ENCODE peak calls at places on chromosomes 6 and 20, in six cellular contexts. One of them, this sample, is unnamed.

GRCh38 chr20:57612916-57613315 is 7.3 kb downstream of the ZBP1 start:
- DNase-seq in endothelial cell of umbilical vein: no peak
- DNase-seq in A549: no peak
- DNase-seq in HepG2: no peak
- DNase-seq in GM12878: no peak
- DNase-seq in K562: no peak
- DNase-seq in this sample: no peak

GRCh38 chr6:90241229-90241873 is 55.3 kb downstream of the BACH2 start:
- DNase-seq in endothelial cell of umbilical vein: peak
- DNase-seq in A549: no peak
- DNase-seq in HepG2: no peak
- DNase-seq in GM12878: no peak
- DNase-seq in K562: no peak
- DNase-seq in this sample: peak

GRCh38 chr6:5490495-5491069 is 229.3 kb downstream of the FARS2 start:
- DNase-seq in endothelial cell of umbilical vein: no peak
- DNase-seq in A549: no peak
- DNase-seq in HepG2: no peak
- DNase-seq in GM12878: no peak
- DNase-seq in K562: no peak
- DNase-seq in this sample: no peak

GRCh38 chr6:4812068-4812467 is 35.9 kb downstream of the CDYL start:
- DNase-seq in endothelial cell of umbilical vein: peak
- DNase-seq in A549: no peak
- DNase-seq in HepG2: no peak
- DNase-seq in GM12878: no peak
- DNase-seq in K562: no peak
- DNase-seq in this sample: peak

GRCh38 chr6:90835584-90836212 is 248.8 kb upstream of the MAP3K7 start:
- DNase-seq in endothelial cell of umbilical vein: no peak
- DNase-seq in A549: no peak
- DNase-seq in HepG2: no peak
- DNase-seq in GM12878: no peak
- DNase-seq in K562: no peak
- DNase-seq in this sample: no peak

GRCh38 chr6:105522626-105523322 is 119.9 kb upstream of the PREP start:
- DNase-seq in endothelial cell of umbilical vein: no peak
- DNase-seq in A549: no peak
- DNase-seq in HepG2: no peak
- DNase-seq in GM12878: no peak
- DNase-seq in K562: peak
- DNase-seq in this sample: no peak

GRCh38 chr6:136527831-136528230 is 22.4 kb downstream of the MAP7 start:
- DNase-seq in endothelial cell of umbilical vein: no peak
- DNase-seq in A549: peak
- DNase-seq in HepG2: no peak
- DNase-seq in GM12878: no peak
- DNase-seq in K562: no peak
- DNase-seq in this sample: no peak

GRCh38 chr6:151690768-151691562 is 116.5 kb upstream of the ESR1 start:
- DNase-seq in endothelial cell of umbilical vein: no peak
- DNase-seq in A549: no peak
- DNase-seq in HepG2: no peak
- DNase-seq in GM12878: peak
- DNase-seq in K562: no peak
- DNase-seq in this sample: no peak

GRCh38 chr20:32560989-32561830 is 23.9 kb downstream of the NOL4L start:
- DNase-seq in endothelial cell of umbilical vein: no peak
- DNase-seq in A549: no peak
- DNase-seq in HepG2: no peak
- DNase-seq in GM12878: no peak
- DNase-seq in K562: no peak
- DNase-seq in this sample: no peak

GRCh38 chr6:11744753-11745152 is 33.9 kb downstream of the ADTRP start:
- DNase-seq in endothelial cell of umbilical vein: peak
- DNase-seq in A549: no peak
- DNase-seq in HepG2: no peak
- DNase-seq in GM12878: no peak
- DNase-seq in K562: no peak
- DNase-seq in this sample: no peak

GRCh38 chr6:63644668-63645326 is 9.2 kb downstream of the PHF3 start:
- DNase-seq in endothelial cell of umbilical vein: peak
- DNase-seq in A549: no peak
- DNase-seq in HepG2: no peak
- DNase-seq in GM12878: no peak
- DNase-seq in K562: no peak
- DNase-seq in this sample: no peak

GRCh38 chr6:14802761-14803160 is 443.1 kb upstream of the JARID2 start:
- DNase-seq in endothelial cell of umbilical vein: no peak
- DNase-seq in A549: no peak
- DNase-seq in HepG2: no peak
- DNase-seq in GM12878: no peak
- DNase-seq in K562: no peak
- DNase-seq in this sample: no peak

GRCh38 chr20:53768329-53768728 is 174.7 kb upstream of the ZNF217 start:
- DNase-seq in endothelial cell of umbilical vein: no peak
- DNase-seq in A549: no peak
- DNase-seq in HepG2: no peak
- DNase-seq in GM12878: no peak
- DNase-seq in K562: no peak
- DNase-seq in this sample: no peak
- H3K4me3 ChIP-seq in endothelial cell of umbilical vein: no peak
- H3K4me3 ChIP-seq in A549: no peak
- H3K4me3 ChIP-seq in HepG2: no peak
- H3K4me3 ChIP-seq in GM12878: no peak
- H3K4me3 ChIP-seq in K562: no peak
- H3K4me3 ChIP-seq in this sample: no peak

GRCh38 chr6:32154514-32155161 is 697 bp downstream of the PPT2 start:
- DNase-seq in endothelial cell of umbilical vein: peak
- DNase-seq in A549: peak
- DNase-seq in HepG2: peak
- DNase-seq in GM12878: no peak
- DNase-seq in K562: peak
- DNase-seq in this sample: peak
- TF ChIP-seq MAX in endothelial cell of umbilical vein: no peak
- TF ChIP-seq MAX in A549: no peak
- TF ChIP-seq MAX in HepG2: peak
- TF ChIP-seq MAX in GM12878: no peak
- TF ChIP-seq MAX in K562: peak
- TF ChIP-seq MAX in this sample: peak

GRCh38 chr20:44115762-44116644 is 71.0 kb downstream of the JPH2 start:
- DNase-seq in endothelial cell of umbilical vein: no peak
- DNase-seq in A549: no peak
- DNase-seq in HepG2: no peak
- DNase-seq in GM12878: no peak
- DNase-seq in K562: no peak
- DNase-seq in this sample: no peak
- TF ChIP-seq MYC in endothelial cell of umbilical vein: no peak
- TF ChIP-seq MYC in A549: no peak
- TF ChIP-seq MYC in HepG2: no peak
- TF ChIP-seq MYC in GM12878: no peak
- TF ChIP-seq MYC in K562: no peak
- TF ChIP-seq MYC in this sample: no peak

GRCh38 chr6:27333642-27334040 is 21.6 kb upstream of the POM121L2 start:
- DNase-seq in endothelial cell of umbilical vein: no peak
- DNase-seq in A549: no peak
- DNase-seq in HepG2: no peak
- DNase-seq in GM12878: no peak
- DNase-seq in K562: no peak
- DNase-seq in this sample: no peak
- H3K4me3 ChIP-seq in endothelial cell of umbilical vein: no peak
- H3K4me3 ChIP-seq in A549: peak
- H3K4me3 ChIP-seq in HepG2: peak
- H3K4me3 ChIP-seq in GM12878: peak
- H3K4me3 ChIP-seq in K562: peak
- H3K4me3 ChIP-seq in this sample: peak

This sample was measured in NB4.